ENCODE peak calls at places on chromosomes 6 and 20, in ten cellular contexts. One of them, this sample, is unnamed. For H3K4me1, the result is how much of the 10 kb centered on the place peaks cover.

GRCh38 chr20:1415667-1416468 is 23.0 kb upstream of the FKBP1A start:
- DNase-seq in IMR-90: peak
- DNase-seq in K562: peak
- DNase-seq in stomach: no peak
- DNase-seq in ovary: no peak
- DNase-seq in tibial nerve: no peak
- DNase-seq in endothelial cell of umbilical vein: peak
- DNase-seq in A549: peak
- DNase-seq in adrenal gland: no peak
- DNase-seq in heart left ventricle: no peak
- DNase-seq in this sample: no peak

GRCh38 chr6:108707328-108707976 is 140.8 kb upstream of the ARMC2 start:
- DNase-seq in IMR-90: peak
- DNase-seq in K562: no peak
- DNase-seq in stomach: peak
- DNase-seq in ovary: no peak
- DNase-seq in tibial nerve: no peak
- DNase-seq in endothelial cell of umbilical vein: peak
- DNase-seq in A549: no peak
- DNase-seq in adrenal gland: no peak
- DNase-seq in heart left ventricle: no peak
- DNase-seq in this sample: no peak

GRCh38 chr6:29850011-29850553 is 22.5 kb downstream of the HLA-G start:
- DNase-seq in IMR-90: no peak
- DNase-seq in K562: peak
- DNase-seq in stomach: peak
- DNase-seq in ovary: no peak
- DNase-seq in tibial nerve: no peak
- DNase-seq in endothelial cell of umbilical vein: no peak
- DNase-seq in A549: no peak
- DNase-seq in adrenal gland: no peak
- DNase-seq in heart left ventricle: no peak
- DNase-seq in this sample: peak

GRCh38 chr6:107670792-107671199 is 153.3 kb downstream of the SCML4 start:
- DNase-seq in IMR-90: peak
- DNase-seq in K562: no peak
- DNase-seq in stomach: no peak
- DNase-seq in ovary: no peak
- DNase-seq in tibial nerve: no peak
- DNase-seq in endothelial cell of umbilical vein: peak
- DNase-seq in A549: no peak
- DNase-seq in adrenal gland: peak
- DNase-seq in heart left ventricle: peak
- DNase-seq in this sample: peak

GRCh38 chr6:148311849-148312669 is 30.6 kb upstream of the SASH1 start:
- DNase-seq in IMR-90: peak
- DNase-seq in K562: no peak
- DNase-seq in stomach: no peak
- DNase-seq in ovary: no peak
- DNase-seq in tibial nerve: no peak
- DNase-seq in endothelial cell of umbilical vein: no peak
- DNase-seq in A549: no peak
- DNase-seq in adrenal gland: no peak
- DNase-seq in heart left ventricle: no peak
- DNase-seq in this sample: no peak

GRCh38 chr20:21450572-21450971 is 53.2 kb upstream of the NKX2-4 start:
- DNase-seq in IMR-90: no peak
- DNase-seq in K562: no peak
- DNase-seq in stomach: no peak
- DNase-seq in ovary: no peak
- DNase-seq in tibial nerve: no peak
- DNase-seq in endothelial cell of umbilical vein: no peak
- DNase-seq in A549: peak
- DNase-seq in adrenal gland: peak
- DNase-seq in heart left ventricle: no peak
- DNase-seq in this sample: no peak

GRCh38 chr6:108260126-108260808 is 573 bp downstream of the SNX3 start:
- DNase-seq in IMR-90: peak
- DNase-seq in K562: peak
- DNase-seq in stomach: peak
- DNase-seq in ovary: no peak
- DNase-seq in tibial nerve: no peak
- DNase-seq in endothelial cell of umbilical vein: peak
- DNase-seq in A549: peak
- DNase-seq in adrenal gland: peak
- DNase-seq in heart left ventricle: peak
- DNase-seq in this sample: peak

GRCh38 chr6:65170273-65170672 is 536.8 kb downstream of the EYS start:
- DNase-seq in IMR-90: peak
- DNase-seq in K562: no peak
- DNase-seq in stomach: no peak
- DNase-seq in ovary: no peak
- DNase-seq in tibial nerve: no peak
- DNase-seq in endothelial cell of umbilical vein: no peak
- DNase-seq in A549: no peak
- DNase-seq in adrenal gland: no peak
- DNase-seq in heart left ventricle: no peak
- DNase-seq in this sample: no peak

GRCh38 chr20:19419420-19419819 is 207.0 kb downstream of the SLC24A3 start:
- DNase-seq in IMR-90: no peak
- DNase-seq in K562: no peak
- DNase-seq in stomach: no peak
- DNase-seq in ovary: no peak
- DNase-seq in tibial nerve: no peak
- DNase-seq in endothelial cell of umbilical vein: no peak
- DNase-seq in A549: no peak
- DNase-seq in adrenal gland: no peak
- DNase-seq in heart left ventricle: no peak
- DNase-seq in this sample: no peak

GRCh38 chr20:48773837-48774418 is 53.9 kb downstream of the PREX1 start:
- DNase-seq in IMR-90: no peak
- DNase-seq in K562: no peak
- DNase-seq in stomach: no peak
- DNase-seq in ovary: no peak
- DNase-seq in tibial nerve: no peak
- DNase-seq in endothelial cell of umbilical vein: no peak
- DNase-seq in A549: no peak
- DNase-seq in adrenal gland: peak
- DNase-seq in heart left ventricle: peak
- DNase-seq in this sample: no peak

GRCh38 chr6:11645016-11645415 is 107.5 kb downstream of the TMEM170B start:
- DNase-seq in IMR-90: peak
- DNase-seq in K562: no peak
- DNase-seq in stomach: no peak
- DNase-seq in ovary: no peak
- DNase-seq in tibial nerve: no peak
- DNase-seq in endothelial cell of umbilical vein: no peak
- DNase-seq in A549: no peak
- DNase-seq in adrenal gland: no peak
- DNase-seq in heart left ventricle: no peak
- DNase-seq in this sample: no peak

GRCh38 chr20:35329435-35330139 is 37.4 kb upstream of the FAM83C start:
- DNase-seq in IMR-90: peak
- DNase-seq in K562: peak
- DNase-seq in stomach: peak
- DNase-seq in ovary: no peak
- DNase-seq in tibial nerve: no peak
- DNase-seq in endothelial cell of umbilical vein: no peak
- DNase-seq in A549: peak
- DNase-seq in adrenal gland: no peak
- DNase-seq in heart left ventricle: no peak
- DNase-seq in this sample: no peak

DNA sequence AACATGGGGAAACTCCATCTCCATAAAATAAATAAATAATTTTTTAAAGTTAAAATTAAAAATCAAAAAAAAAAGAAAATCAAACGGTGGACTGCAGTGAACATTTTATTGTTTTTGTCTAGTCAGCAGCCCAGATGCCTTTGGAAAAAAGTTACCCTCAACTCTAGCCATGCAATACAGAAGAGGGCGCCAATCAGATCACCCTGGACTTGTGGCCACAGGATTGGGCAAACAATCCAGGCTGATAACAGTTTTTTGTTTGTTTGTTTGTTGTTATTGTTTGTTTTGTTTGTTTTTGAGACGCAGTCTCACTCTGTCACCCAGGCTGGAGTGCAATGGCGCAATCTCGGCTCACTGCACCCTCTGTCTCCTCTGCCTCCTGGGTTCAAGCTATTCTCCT is 30.5 kb upstream of the NELFCD start:
- DNase-seq in IMR-90: no peak
- DNase-seq in K562: no peak
- DNase-seq in stomach: no peak
- DNase-seq in ovary: no peak
- DNase-seq in tibial nerve: no peak
- DNase-seq in endothelial cell of umbilical vein: no peak
- DNase-seq in A549: peak
- DNase-seq in adrenal gland: no peak
- DNase-seq in heart left ventricle: no peak
- DNase-seq in this sample: no peak
- TF ChIP-seq CTCF in IMR-90: no peak
- TF ChIP-seq CTCF in K562: no peak
- TF ChIP-seq CTCF in stomach: no peak
- TF ChIP-seq CTCF in ovary: no peak
- TF ChIP-seq CTCF in tibial nerve: no peak
- TF ChIP-seq CTCF in endothelial cell of umbilical vein: no peak
- TF ChIP-seq CTCF in A549: no peak
- TF ChIP-seq CTCF in adrenal gland: no peak
- TF ChIP-seq CTCF in heart left ventricle: no peak
- TF ChIP-seq CTCF in this sample: no peak

GRCh38 chr6:169171951-169172350 is 81.7 kb downstream of the THBS2 start:
- DNase-seq in IMR-90: peak
- DNase-seq in K562: no peak
- DNase-seq in stomach: no peak
- DNase-seq in ovary: no peak
- DNase-seq in tibial nerve: no peak
- DNase-seq in endothelial cell of umbilical vein: no peak
- DNase-seq in A549: no peak
- DNase-seq in adrenal gland: no peak
- DNase-seq in heart left ventricle: no peak
- DNase-seq in this sample: no peak

GRCh38 chr6:169171010-169171409 is 82.6 kb downstream of the THBS2 start:
- DNase-seq in IMR-90: no peak
- DNase-seq in K562: no peak
- DNase-seq in stomach: no peak
- DNase-seq in ovary: no peak
- DNase-seq in tibial nerve: no peak
- DNase-seq in endothelial cell of umbilical vein: no peak
- DNase-seq in A549: no peak
- DNase-seq in adrenal gland: no peak
- DNase-seq in heart left ventricle: no peak
- DNase-seq in this sample: no peak

GRCh38 chr6:169172946-169173345 is 80.7 kb downstream of the THBS2 start:
- DNase-seq in IMR-90: no peak
- DNase-seq in K562: no peak
- DNase-seq in stomach: no peak
- DNase-seq in ovary: no peak
- DNase-seq in tibial nerve: no peak
- DNase-seq in endothelial cell of umbilical vein: no peak
- DNase-seq in A549: no peak
- DNase-seq in adrenal gland: no peak
- DNase-seq in heart left ventricle: no peak
- DNase-seq in this sample: no peak

GRCh38 chr6:169173532-169174268 is 79.9 kb downstream of the THBS2 start:
- DNase-seq in IMR-90: peak
- DNase-seq in K562: no peak
- DNase-seq in stomach: no peak
- DNase-seq in ovary: no peak
- DNase-seq in tibial nerve: no peak
- DNase-seq in endothelial cell of umbilical vein: no peak
- DNase-seq in A549: no peak
- DNase-seq in adrenal gland: no peak
- DNase-seq in heart left ventricle: no peak
- DNase-seq in this sample: no peak

DNA sequence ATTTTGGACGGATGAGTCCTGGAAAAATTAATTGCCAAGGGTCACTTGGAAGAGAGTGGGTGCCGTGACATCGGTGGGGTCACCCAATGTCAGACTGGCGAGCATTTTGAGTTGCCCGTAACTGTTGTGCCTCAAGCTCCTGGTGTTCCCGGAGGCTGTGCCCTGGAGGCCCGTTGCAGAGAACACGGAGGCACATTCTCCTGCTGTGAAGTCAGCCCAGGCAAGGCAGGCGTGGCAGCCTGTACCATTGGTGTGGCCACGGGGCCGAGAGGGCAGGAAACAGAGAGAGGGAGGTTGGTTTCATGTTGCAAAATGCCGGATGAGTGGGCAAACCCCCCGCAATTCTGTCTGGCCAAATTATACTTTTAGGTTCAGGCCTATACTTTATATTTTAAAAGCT is 81.2 kb downstream of the THBS2 start:
- DNase-seq in IMR-90: peak
- DNase-seq in K562: no peak
- DNase-seq in stomach: no peak
- DNase-seq in ovary: no peak
- DNase-seq in tibial nerve: peak
- DNase-seq in endothelial cell of umbilical vein: no peak
- DNase-seq in A549: peak
- DNase-seq in adrenal gland: peak
- DNase-seq in heart left ventricle: no peak
- DNase-seq in this sample: no peak
- TF ChIP-seq POLR2A in IMR-90: no peak
- TF ChIP-seq POLR2A in K562: no peak
- TF ChIP-seq POLR2A in stomach: no peak
- TF ChIP-seq POLR2A in ovary: no peak
- TF ChIP-seq POLR2A in tibial nerve: no peak
- TF ChIP-seq POLR2A in endothelial cell of umbilical vein: no peak
- TF ChIP-seq POLR2A in A549: no peak
- TF ChIP-seq POLR2A in adrenal gland: no peak
- TF ChIP-seq POLR2A in heart left ventricle: no peak
- TF ChIP-seq POLR2A in this sample: no peak

GRCh38 chr6:133191323-133191722 is 49.8 kb upstream of the EYA4 start:
- DNase-seq in IMR-90: no peak
- DNase-seq in K562: no peak
- DNase-seq in stomach: no peak
- DNase-seq in ovary: no peak
- DNase-seq in tibial nerve: no peak
- DNase-seq in endothelial cell of umbilical vein: no peak
- DNase-seq in A549: no peak
- DNase-seq in adrenal gland: no peak
- DNase-seq in heart left ventricle: no peak
- DNase-seq in this sample: no peak
- H3K4me1 ChIP-seq in IMR-90: under half
- H3K4me1 ChIP-seq in K562: under half
- H3K4me1 ChIP-seq in stomach: under half
- H3K4me1 ChIP-seq in ovary: under half
- H3K4me1 ChIP-seq in tibial nerve: under half
- H3K4me1 ChIP-seq in endothelial cell of umbilical vein: under half
- H3K4me1 ChIP-seq in A549: under half
- H3K4me1 ChIP-seq in adrenal gland: under half
- H3K4me1 ChIP-seq in heart left ventricle: under half
- H3K4me1 ChIP-seq in this sample: under half

DNA sequence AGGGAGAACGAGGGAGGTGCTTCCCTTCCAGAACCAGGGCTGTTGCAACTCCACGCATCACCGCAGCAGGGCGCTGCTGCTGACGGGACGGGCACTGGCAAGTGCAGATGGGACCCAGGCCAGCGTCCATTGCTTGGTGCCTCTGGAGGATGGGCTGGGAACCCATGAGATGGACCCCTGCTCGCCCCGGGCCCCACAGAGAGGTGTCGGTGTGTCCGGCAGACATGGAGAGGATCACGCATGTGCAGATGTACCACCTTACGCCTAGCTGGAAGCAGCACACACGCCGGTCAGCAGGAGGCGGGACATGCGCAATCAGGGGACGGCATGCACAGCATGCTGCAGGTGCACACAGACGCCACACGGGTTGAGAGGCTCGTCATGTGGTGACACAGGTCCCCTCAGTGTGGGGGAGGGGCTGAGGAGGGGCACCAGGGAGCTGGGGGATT is 5.7 kb downstream of the CABLES2 start:
- DNase-seq in IMR-90: no peak
- DNase-seq in K562: no peak
- DNase-seq in stomach: no peak
- DNase-seq in ovary: no peak
- DNase-seq in tibial nerve: no peak
- DNase-seq in endothelial cell of umbilical vein: no peak
- DNase-seq in A549: peak
- DNase-seq in adrenal gland: no peak
- DNase-seq in heart left ventricle: no peak
- DNase-seq in this sample: no peak
- TF ChIP-seq CTCF in IMR-90: no peak
- TF ChIP-seq CTCF in K562: peak
- TF ChIP-seq CTCF in stomach: no peak
- TF ChIP-seq CTCF in ovary: no peak
- TF ChIP-seq CTCF in tibial nerve: no peak
- TF ChIP-seq CTCF in endothelial cell of umbilical vein: peak
- TF ChIP-seq CTCF in A549: peak
- TF ChIP-seq CTCF in adrenal gland: no peak
- TF ChIP-seq CTCF in heart left ventricle: no peak
- TF ChIP-seq CTCF in this sample: no peak